ENCODE peak calls at places on chromosomes 11 and 22, in nine cellular contexts. T is NCI-H1436; G is hippocampal formation; Z is endothelial cell; X is H4; C is activated CD4-positive, CD25-positive, alpha-beta regulatory T cell treated with anti-CD3 and anti-CD28 coated beads, Interleukin-2, amount 50 U/mL, for 72 hours; U is non-pigmented ciliary epithelial cell; R is HEK293T; O is RPMI7951. Y is an unnamed sample.

GRCh38 chr11:45209904-45210699 is 63.7 kb downstream of the PRDM11 start:
- DNase-seq in T (peak), G (peak), Z (peak), X (no peak), C (no peak), U (no peak), R (no peak), O (no peak), Y (peak)

GRCh38 chr22:50209893-50210292 is 9.1 kb downstream of the SELENOO start:
- DNase-seq in T (peak), G (no peak), Z (peak), X (peak), C (peak), U (peak), R (peak), O (peak), Y (peak)

GRCh38 chr11:2868604-2869526 is 16.7 kb downstream of the CDKN1C start:
- DNase-seq in T (no peak), G (peak), Z (no peak), X (no peak), C (no peak), U (no peak), R (no peak), O (no peak), Y (no peak)

GRCh38 chr11:924406-925157 is 1.1 kb upstream of the AP2A2 start:
- DNase-seq in T (no peak), G (no peak), Z (no peak), X (peak), C (no peak), U (no peak), R (no peak), O (no peak), Y (no peak)

GRCh38 chr22:35782504-35782903 is 64.8 kb downstream of the APOL5 start:
- DNase-seq in T (no peak), G (no peak), Z (no peak), X (no peak), C (no peak), U (no peak), R (no peak), O (no peak), Y (no peak)

GRCh38 chr22:10778296-10778814 is 4749.6 kb upstream of the OR11H1 start:
- DNase-seq in T (no peak), G (no peak), Z (no peak), X (no peak), C (no peak), U (no peak), R (no peak), O (no peak), Y (no peak)

GRCh38 chr11:17564687-17565042 is 17.6 kb downstream of the OTOG start:
- DNase-seq in T (no peak), G (no peak), Z (no peak), X (no peak), C (no peak), U (no peak), R (no peak), O (no peak), Y (no peak)

GRCh38 chr11:113496026-113496651 is 20.9 kb upstream of the DRD2 start:
- DNase-seq in T (no peak), G (no peak), Z (no peak), X (no peak), C (no peak), U (no peak), R (no peak), O (peak), Y (no peak)

GRCh38 chr11:15507592-15507991 is 392.9 kb downstream of the INSC start:
- DNase-seq in T (no peak), G (no peak), Z (no peak), X (peak), C (no peak), U (no peak), R (no peak), O (peak), Y (no peak)

GRCh38 chr22:40544758-40545157 is 91.8 kb downstream of the MRTFA start:
- DNase-seq in T (no peak), G (no peak), Z (no peak), X (no peak), C (no peak), U (no peak), R (no peak), O (no peak), Y (no peak)

GRCh38 chr11:125319649-125320048 is 155.1 kb downstream of the PKNOX2 start:
- DNase-seq in T (no peak), G (no peak), Z (no peak), X (no peak), C (no peak), U (no peak), R (no peak), O (no peak), Y (no peak)

GRCh38 chr11:132943737-132944556 is 588.4 kb downstream of the OPCML start:
- DNase-seq in T (no peak), G (peak), Z (peak), X (peak), C (no peak), U (no peak), R (no peak), O (no peak), Y (no peak)

GRCh38 chr11:86446924-86447285 is 72.2 kb downstream of the CCDC81 start:
- DNase-seq in T (no peak), G (no peak), Z (no peak), X (no peak), C (no peak), U (no peak), R (no peak), O (no peak), Y (no peak)

GRCh38 chr22:39942433-39943213 is 17.6 kb upstream of the TMA7B start:
- DNase-seq in T (no peak), G (no peak), Z (no peak), X (no peak), C (no peak), U (no peak), R (no peak), O (no peak), Y (no peak)

GRCh38 chr22:47163876-47164513 is 401.5 kb downstream of the TBC1D22A start:
- DNase-seq in T (no peak), G (no peak), Z (no peak), X (no peak), C (peak), U (no peak), R (no peak), O (no peak), Y (peak)

GRCh38 chr11:58924230-58924629 is 15.1 kb upstream of the GLYATL1 start:
- DNase-seq in T (no peak), G (no peak), Z (no peak), X (no peak), C (no peak), U (no peak), R (no peak), O (no peak), Y (no peak)

GRCh38 chr11:122048401-122048800 is 67.6 kb downstream of the BLID start:
- DNase-seq in T (no peak), G (no peak), Z (no peak), X (no peak), C (no peak), U (no peak), R (no peak), O (peak), Y (no peak)

GRCh38 chr11:72013765-72014711 is 15.3 kb downstream of the IL18BP start:
- DNase-seq in T (no peak), G (no peak), Z (no peak), X (no peak), C (no peak), U (no peak), R (no peak), O (no peak), Y (peak)

GRCh38 chr11:16806791-16807190 is 68.3 kb downstream of the C11orf58 start:
- DNase-seq in T (no peak), G (no peak), Z (no peak), X (no peak), C (no peak), U (no peak), R (peak), O (no peak), Y (no peak)

GRCh38 chr11:69227271-69227670 is 66.7 kb upstream of the MYEOV start:
- DNase-seq in T (no peak), G (no peak), Z (no peak), X (no peak), C (no peak), U (no peak), R (no peak), O (no peak), Y (no peak)

GRCh38 chr11:66327171-66328035 is 8.8 kb downstream of the RIN1 start:
- DNase-seq in T (no peak), G (no peak), Z (no peak), X (no peak), C (no peak), U (no peak), R (no peak), O (peak), Y (peak)

GRCh38 chr11:17475666-17476316 is 854 bp downstream of the ABCC8 start:
- DNase-seq in T (no peak), G (no peak), Z (peak), X (no peak), C (no peak), U (no peak), R (peak), O (no peak), Y (no peak)

GRCh38 chr22:46315976-46316375 is 19.3 kb downstream of the GTSE1 start:
- DNase-seq in T (no peak), G (no peak), Z (no peak), X (no peak), C (no peak), U (no peak), R (no peak), O (no peak), Y (peak)

GRCh38 chr11:132977746-132978145 is 554.6 kb downstream of the OPCML start:
- DNase-seq in T (no peak), G (no peak), Z (no peak), X (peak), C (no peak), U (no peak), R (no peak), O (no peak), Y (no peak)

GRCh38 chr11:119293461-119293860 is 23.5 kb downstream of the MCAM start:
- DNase-seq in T (no peak), G (no peak), Z (no peak), X (no peak), C (no peak), U (no peak), R (no peak), O (no peak), Y (no peak)

Y was measured in aorta.